ENCODE peak calls at places on chromosomes 1 and 21, in ten cellular contexts. D, X, M, Q, S, O, L, A, E and P are unnamed samples.

GRCh38 chr1:179447489-179447888 is 81.7 kb downstream of the AXDND1 start:
- DNase-seq in D (peak), X (no peak), M (no peak), Q (no peak), S (no peak), O (peak), L (no peak), A (peak), E (no peak), P (peak)

GRCh38 chr1:225990705-225991464 is 8.3 kb downstream of the SDE2 start:
- DNase-seq in D (no peak), X (no peak), M (no peak), Q (no peak), S (no peak), O (no peak), L (no peak), A (no peak), E (no peak), P (peak)

GRCh38 chr1:172742599-172743500 is 83.9 kb downstream of the FASLG start:
- DNase-seq in D (peak), X (no peak), M (no peak), Q (peak), S (no peak), O (no peak), L (no peak), A (peak), E (no peak), P (peak)

GRCh38 chr1:232393010-232393833 is 236.7 kb downstream of the SIPA1L2 start:
- DNase-seq in D (no peak), X (no peak), M (no peak), Q (peak), S (no peak), O (no peak), L (no peak), A (no peak), E (no peak), P (no peak)

GRCh38 chr1:113742515-113742914 is 16.8 kb downstream of the PHTF1 start:
- DNase-seq in D (no peak), X (no peak), M (no peak), Q (no peak), S (no peak), O (no peak), L (no peak), A (no peak), E (no peak), P (peak)

GRCh38 chr1:230176871-230177411 is 109.9 kb downstream of the GALNT2 start:
- DNase-seq in D (no peak), X (no peak), M (peak), Q (no peak), S (peak), O (peak), L (no peak), A (peak), E (peak), P (no peak)

GRCh38 chr1:42939216-42939615 is 19.5 kb downstream of the SLC2A1 start:
- DNase-seq in D (no peak), X (no peak), M (no peak), Q (no peak), S (no peak), O (peak), L (no peak), A (no peak), E (no peak), P (no peak)

GRCh38 chr21:25938673-25939395 is 204.1 kb downstream of the GABPA start:
- DNase-seq in D (peak), X (no peak), M (no peak), Q (no peak), S (no peak), O (no peak), L (no peak), A (no peak), E (no peak), P (peak)

GRCh38 chr1:22789356-22789994 is 78.8 kb downstream of the EPHB2 start:
- DNase-seq in D (no peak), X (no peak), M (no peak), Q (peak), S (no peak), O (no peak), L (peak), A (no peak), E (no peak), P (no peak)

GRCh38 chr1:117656202-117656641 is 50.4 kb downstream of the TENT5C start:
- DNase-seq in D (no peak), X (no peak), M (no peak), Q (no peak), S (no peak), O (peak), L (no peak), A (no peak), E (no peak), P (peak)

GRCh38 chr1:227786673-227787512 is 28.6 kb upstream of the PRSS38 start:
- DNase-seq in D (no peak), X (peak), M (no peak), Q (no peak), S (no peak), O (peak), L (no peak), A (no peak), E (no peak), P (no peak)

GRCh38 chr21:28444131-28444530 is 548.5 kb downstream of the LTN1 start:
- DNase-seq in D (no peak), X (no peak), M (no peak), Q (no peak), S (no peak), O (no peak), L (no peak), A (no peak), E (no peak), P (no peak)

GRCh38 chr1:36198641-36199040 is 25.6 kb upstream of the THRAP3 start:
- DNase-seq in D (no peak), X (no peak), M (no peak), Q (no peak), S (no peak), O (no peak), L (no peak), A (no peak), E (no peak), P (no peak)

GRCh38 chr1:219041141-219041540 is 132.5 kb upstream of the LYPLAL1 start:
- DNase-seq in D (no peak), X (no peak), M (no peak), Q (peak), S (no peak), O (no peak), L (peak), A (no peak), E (no peak), P (no peak)

GRCh38 chr1:157490337-157491165 is 61.8 kb downstream of the FCRL5 start:
- DNase-seq in D (peak), X (peak), M (peak), Q (peak), S (peak), O (peak), L (no peak), A (peak), E (peak), P (peak)

GRCh38 chr1:4048076-4048475 is 148.0 kb upstream of the C1orf174 start:
- DNase-seq in D (no peak), X (no peak), M (no peak), Q (no peak), S (no peak), O (no peak), L (no peak), A (no peak), E (no peak), P (no peak)

GRCh38 chr1:199044191-199044590 is 405.4 kb downstream of the PTPRC start:
- DNase-seq in D (no peak), X (no peak), M (no peak), Q (no peak), S (no peak), O (no peak), L (no peak), A (no peak), E (no peak), P (no peak)

GRCh38 chr1:52002038-52002917 is 11.8 kb upstream of the RAB3B start:
- DNase-seq in D (peak), X (no peak), M (no peak), Q (peak), S (no peak), O (peak), L (peak), A (peak), E (no peak), P (peak)
- TF ChIP-seq CTCF in D (peak), X (peak), M (peak), Q (peak), S (peak), O (peak), L (peak), A (peak), E (peak), P (peak)

GRCh38 chr1:16921391-16922185 is at the start of gene CROCC:
- DNase-seq in D (peak), X (peak), M (peak), Q (peak), S (peak), O (no peak), L (peak), A (no peak), E (no peak), P (no peak)
- H3K4me3 ChIP-seq in D (peak), X (no peak), M (no peak), Q (peak), S (no peak), O (no peak), L (peak), A (no peak), E (no peak), P (no peak)

DNA sequence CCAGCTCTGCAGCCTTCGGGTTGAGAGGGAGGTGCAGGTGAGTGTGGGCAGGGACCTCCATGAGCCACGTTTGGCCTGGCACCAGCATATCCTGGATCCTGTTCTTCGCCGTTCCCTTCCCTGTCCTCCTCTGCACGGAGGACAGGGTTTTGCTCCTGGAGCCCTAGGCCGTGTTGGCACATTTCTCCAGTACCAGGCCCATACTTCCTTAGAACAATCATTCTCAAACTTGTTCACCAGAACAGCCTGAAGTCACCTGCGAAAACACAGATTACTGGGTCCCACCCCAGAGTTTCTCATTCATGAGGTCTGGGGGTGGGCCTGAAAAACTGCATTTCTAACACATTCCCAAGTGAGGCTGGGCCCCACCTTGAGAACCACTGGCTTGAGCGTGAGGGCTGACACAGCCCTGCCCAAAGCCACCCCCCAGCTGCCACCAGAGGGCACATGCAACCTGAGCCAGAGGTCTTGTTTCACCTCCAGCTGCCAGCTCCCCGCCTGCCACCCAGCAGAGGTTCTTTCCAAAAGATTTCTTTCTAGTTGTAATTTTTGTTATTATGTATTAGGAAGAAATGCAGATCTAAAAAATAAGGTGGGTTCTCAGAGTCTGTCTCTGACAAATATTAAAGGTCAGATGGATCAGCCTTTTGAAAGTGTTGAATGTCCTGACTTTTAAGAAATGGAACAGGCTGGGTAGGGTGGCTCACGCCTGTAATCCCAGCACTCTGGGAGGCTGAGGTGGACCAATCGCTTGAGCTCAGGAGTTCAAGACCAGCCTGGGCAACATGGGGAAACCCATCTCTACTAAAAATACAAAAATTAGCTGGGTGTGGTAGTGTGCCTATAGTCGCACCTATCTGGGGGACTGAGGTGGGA is 39.6 kb upstream of the LDLRAP1 start:
- DNase-seq in D (peak), X (peak), M (peak), Q (no peak), S (peak), O (peak), L (no peak), A (no peak), E (peak), P (peak)
- TF ChIP-seq CTCF in D (peak), X (peak), M (peak), Q (peak), S (peak), O (peak), L (peak), A (peak), E (peak), P (peak)

GRCh38 chr1:57983441-57983840 is 559.6 kb upstream of the DAB1 start:
- DNase-seq in D (no peak), X (no peak), M (no peak), Q (no peak), S (no peak), O (no peak), L (no peak), A (no peak), E (no peak), P (no peak)
- H3K4me3 ChIP-seq in D (no peak), X (no peak), M (no peak), Q (no peak), S (no peak), O (no peak), L (no peak), A (no peak), E (no peak), P (no peak)

GRCh38 chr1:152622803-152623202 is at the start of gene LCE3A:
- DNase-seq in D (no peak), X (no peak), M (no peak), Q (no peak), S (no peak), O (no peak), L (no peak), A (no peak), E (no peak), P (peak)

GRCh38 chr1:152621993-152622392 is 910 bp downstream of the LCE3A start:
- DNase-seq in D (no peak), X (no peak), M (no peak), Q (no peak), S (no peak), O (no peak), L (no peak), A (no peak), E (no peak), P (no peak)

GRCh38 chr1:152626688-152627087 is 3.8 kb upstream of the LCE3A start:
- DNase-seq in D (no peak), X (no peak), M (no peak), Q (no peak), S (no peak), O (no peak), L (no peak), A (no peak), E (no peak), P (no peak)

DNA sequence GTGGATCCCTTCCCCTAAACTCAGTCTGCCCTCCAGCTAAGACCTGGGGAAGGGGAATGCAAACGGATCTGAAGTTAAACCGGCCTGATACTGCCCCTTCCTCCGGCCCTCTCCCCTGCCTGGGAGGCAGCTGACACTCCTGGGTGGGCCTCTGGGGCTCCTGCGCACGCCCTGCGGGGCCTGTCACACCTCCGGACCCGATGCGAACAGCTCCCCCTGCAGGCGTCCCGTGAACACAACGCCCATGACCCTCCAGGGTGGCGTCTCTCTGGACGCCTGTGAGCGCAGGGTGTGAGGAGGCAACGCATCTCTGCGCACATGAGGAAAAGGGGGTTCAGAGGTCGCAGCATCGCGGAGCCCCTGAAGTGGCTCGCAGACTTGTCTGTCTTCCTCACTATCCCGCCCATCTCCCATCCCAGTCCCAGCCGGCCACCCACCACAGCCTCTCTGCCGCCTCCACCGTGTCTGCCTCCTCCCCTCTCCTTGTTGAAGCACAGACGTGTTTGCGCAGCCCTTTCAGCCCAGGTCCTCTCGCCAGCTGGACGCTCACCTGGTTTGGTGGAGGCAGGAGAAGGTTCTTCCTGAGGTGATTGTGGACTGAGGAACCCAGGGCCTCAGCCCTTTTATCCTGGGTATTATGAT is 421 bp upstream of the LCE3A start:
- DNase-seq in D (no peak), X (no peak), M (no peak), Q (no peak), S (no peak), O (no peak), L (no peak), A (peak), E (peak), P (peak)
- TF ChIP-seq CTCF in D (no peak), X (no peak), M (no peak), Q (no peak), S (no peak), O (no peak), L (peak), A (peak), E (no peak), P (peak)

GRCh38 chr1:85584264-85584781 is 3.8 kb downstream of the CCN1 start:
- DNase-seq in D (peak), X (no peak), M (no peak), Q (peak), S (no peak), O (no peak), L (no peak), A (no peak), E (no peak), P (no peak)
- H3K4me3 ChIP-seq in D (no peak), X (no peak), M (no peak), Q (no peak), S (no peak), O (no peak), L (no peak), A (no peak), E (no peak), P (no peak)